ENCODE peak calls at places on chromosome 5, in seven cellular contexts. M, C, Y, K, T, X and U are unnamed samples.

GRCh38 chr5:153425914-153426313 is 64.6 kb upstream of the GRIA1 start:
- DNase-seq in X (no peak), C (no peak), K (peak), M (no peak), Y (no peak), T (no peak), U (no peak)

GRCh38 chr5:79936644-79937216 is 54.3 kb downstream of the MTX3 start:
- DNase-seq in X (no peak), K (no peak), T (no peak), Y (no peak), C (no peak), M (no peak), U (no peak)

GRCh38 chr5:116135344-116135743 is 50.5 kb downstream of the COMMD10 start:
- DNase-seq in X (no peak), C (no peak), Y (no peak), T (no peak), K (no peak), M (no peak), U (no peak)

GRCh38 chr5:133746834-133747233 is 134.5 kb upstream of the FSTL4 start:
- DNase-seq in Y (no peak), T (no peak), M (no peak), K (no peak), C (no peak), X (no peak), U (no peak)

GRCh38 chr5:142540774-142541466 is 145.0 kb downstream of the FGF1 start:
- DNase-seq in K (no peak), X (no peak), Y (no peak), T (no peak), C (peak), M (peak), U (no peak)

GRCh38 chr5:179824745-179825112 is 4.0 kb downstream of the SQSTM1 start:
- DNase-seq in M (no peak), X (no peak), Y (no peak), C (no peak), T (no peak), K (no peak), U (no peak)

GRCh38 chr5:87524217-87524616 is 111.5 kb upstream of the CCNH start:
- DNase-seq in X (no peak), K (no peak), Y (no peak), T (no peak), M (no peak), C (no peak), U (no peak)

GRCh38 chr5:172920447-172920849 is 38.8 kb upstream of the RPL26L1 start:
- DNase-seq in X (peak), K (no peak), Y (no peak), C (no peak), T (no peak), M (peak), U (no peak)

GRCh38 chr5:123105882-123106281 is 16.8 kb downstream of the PRDM6 start:
- DNase-seq in C (no peak), M (no peak), T (no peak), Y (no peak), X (no peak), K (no peak), U (no peak)

GRCh38 chr5:4862500-4862899 is 277.6 kb upstream of the ADAMTS16 start:
- DNase-seq in X (peak), C (peak), K (no peak), M (peak), Y (no peak), T (no peak), U (no peak)

GRCh38 chr5:88881566-88881965 is 1.4 kb downstream of the MEF2C start:
- DNase-seq in K (no peak), T (no peak), Y (no peak), C (no peak), M (peak), X (no peak), U (no peak)

GRCh38 chr5:170265527-170265926 is 32.0 kb downstream of the LCP2 start:
- DNase-seq in C (no peak), T (no peak), Y (no peak), M (peak), K (no peak), X (no peak), U (no peak)

GRCh38 chr5:141412853-141413539 is at the start of gene PCDHGA10:
- DNase-seq in K (no peak), C (no peak), T (peak), Y (no peak), X (no peak), M (peak), U (peak)

GRCh38 chr5:55519001-55519400 is 15.8 kb downstream of the PLPP1 start:
- DNase-seq in T (no peak), C (no peak), M (no peak), Y (no peak), X (no peak), K (no peak), U (no peak)

GRCh38 chr5:52878671-52879070 is 91.0 kb downstream of the ITGA1 start:
- DNase-seq in C (no peak), T (no peak), K (no peak), Y (no peak), X (no peak), M (peak), U (no peak)

GRCh38 chr5:157142317-157143126 is at the start of gene MED7:
- DNase-seq in T (peak), C (peak), M (peak), X (peak), Y (peak), K (peak), U (peak)

GRCh38 chr5:149936700-149937091 is 7.9 kb downstream of the PDE6A start:
- DNase-seq in K (no peak), Y (no peak), T (no peak), X (no peak), C (no peak), M (peak), U (no peak)

GRCh38 chr5:145350501-145350900 is 484.6 kb downstream of the PRELID2 start:
- DNase-seq in C (no peak), M (peak), K (no peak), X (peak), T (no peak), Y (no peak), U (no peak)

GRCh38 chr5:90563161-90563560 is 4.6 kb downstream of the ADGRV1 start:
- DNase-seq in M (no peak), K (no peak), Y (no peak), T (no peak), C (no peak), X (no peak), U (no peak)

DNA sequence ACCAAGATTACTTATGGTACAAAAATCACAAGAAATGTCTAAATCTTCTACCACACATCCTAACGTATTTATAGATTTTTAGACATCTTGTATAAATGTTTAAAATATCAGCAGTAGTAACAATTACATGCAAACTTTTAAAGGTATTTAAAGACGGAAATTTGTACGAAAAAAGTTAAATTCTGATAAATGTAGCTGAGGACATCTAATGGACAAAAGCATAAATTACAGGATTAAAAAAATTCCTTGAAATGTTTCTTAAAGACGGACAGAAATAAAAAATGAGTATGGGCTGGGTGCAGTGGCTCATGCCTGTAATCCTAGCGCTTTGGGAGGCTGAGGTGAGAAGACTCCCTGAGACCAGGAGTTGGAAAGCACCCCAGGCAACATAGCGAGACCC is 15.8 kb downstream of the ERCC8 start:
- DNase-seq in K (no peak), X (no peak), T (no peak), C (no peak), M (peak), Y (no peak), U (no peak)
- TF ChIP-seq CTCF in K (no peak), X (peak), T (no peak), C (no peak), M (peak), Y (no peak), U (no peak)

GRCh38 chr5:139543423-139543991 is 17.6 kb upstream of the UBE2D2 start:
- DNase-seq in C (no peak), K (peak), X (no peak), Y (peak), T (peak), M (peak), U (peak)
- TF ChIP-seq CTCF in C (peak), K (no peak), X (peak), Y (no peak), T (peak), M (peak), U (no peak)

GRCh38 chr5:139243425-139243965 is 45.3 kb upstream of the SIL1 start:
- DNase-seq in Y (no peak), M (no peak), X (no peak), K (no peak), T (no peak), C (no peak), U (no peak)

GRCh38 chr5:139241139-139241538 is 43.0 kb upstream of the SIL1 start:
- DNase-seq in T (no peak), X (no peak), K (no peak), Y (no peak), M (no peak), C (no peak), U (no peak)

GRCh38 chr5:139246394-139246793 is 47.1 kb upstream of the MATR3 start:
- DNase-seq in K (no peak), Y (no peak), T (peak), M (peak), C (no peak), X (no peak), U (no peak)

GRCh38 chr5:139248826-139249453 is 44.6 kb upstream of the MATR3 start:
- DNase-seq in Y (no peak), T (no peak), K (no peak), X (no peak), M (no peak), C (no peak), U (no peak)

DNA sequence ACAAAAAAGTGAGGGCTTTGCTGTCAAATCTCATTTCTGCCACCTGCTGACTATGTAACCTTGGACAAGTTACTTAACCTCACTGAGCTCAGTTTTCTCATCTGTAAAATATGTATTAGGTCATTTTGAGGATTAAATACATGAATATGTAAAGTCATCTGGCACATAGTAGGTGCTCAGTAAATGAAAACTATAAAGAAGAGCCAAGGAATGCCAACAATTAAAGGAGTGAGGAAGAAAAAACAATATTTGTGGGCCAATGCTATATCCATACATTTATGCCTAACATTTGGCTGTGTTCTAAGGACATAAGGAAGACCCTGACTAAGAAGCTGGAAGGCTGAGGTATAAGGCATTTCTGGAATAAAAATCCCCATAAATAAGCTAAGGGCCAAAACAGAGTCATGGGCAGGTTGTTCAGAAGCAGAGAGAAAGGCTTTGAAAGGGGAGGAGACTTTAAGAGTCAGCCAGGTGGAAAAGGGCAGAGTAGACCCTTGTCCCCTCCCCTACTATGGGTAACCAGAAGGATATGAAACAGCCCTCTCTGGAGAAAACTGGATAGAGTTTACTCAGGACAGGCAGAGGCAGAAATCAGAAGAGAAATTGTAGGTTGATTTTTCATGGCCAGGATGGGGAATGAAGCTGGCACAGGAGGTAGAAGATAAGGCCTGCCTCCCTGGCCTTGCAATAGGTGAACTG is 47.6 kb upstream of the SIL1 start:
- DNase-seq in C (no peak), X (no peak), M (no peak), K (no peak), T (no peak), Y (no peak), U (no peak)
- TF ChIP-seq CTCF in C (no peak), X (no peak), M (no peak), K (no peak), T (no peak), Y (no peak), U (no peak)

DNA sequence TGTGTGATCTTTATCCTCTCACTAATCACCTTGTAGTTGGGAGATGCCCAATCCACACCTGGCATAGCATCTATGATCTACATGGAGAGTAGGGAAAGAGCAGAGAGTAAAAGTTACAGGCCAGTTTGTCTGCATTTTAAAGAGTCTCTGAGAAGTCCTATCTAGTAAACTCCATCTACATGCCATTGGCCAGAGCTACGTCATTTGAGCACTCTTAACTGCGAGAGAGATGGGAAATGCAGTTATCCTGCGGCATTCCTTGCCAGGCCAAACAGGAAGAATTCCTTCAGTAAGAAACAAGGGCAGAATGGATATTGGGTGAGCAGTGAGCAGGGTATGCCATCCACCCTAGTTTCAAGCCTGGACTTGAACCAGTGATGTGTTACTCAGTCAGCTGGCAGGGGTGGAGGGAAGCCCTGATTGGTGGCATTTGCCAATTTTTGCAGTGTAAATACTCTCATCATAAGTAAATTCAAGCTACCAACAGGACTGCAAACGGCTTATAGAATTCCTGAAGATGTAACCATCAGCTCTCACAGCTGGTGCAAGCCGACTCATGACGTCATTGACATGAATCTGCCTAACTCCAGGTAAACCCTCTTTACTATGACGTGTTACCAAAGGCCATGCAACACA is 156.8 kb upstream of the MSX2 start:
- DNase-seq in K (no peak), T (no peak), C (no peak), M (no peak), Y (no peak), X (no peak), U (no peak)
- TF ChIP-seq CTCF in K (no peak), T (no peak), C (no peak), M (no peak), Y (no peak), X (no peak), U (no peak)

GRCh38 chr5:28903643-28904042 is 1865.3 kb upstream of the CDH9 start:
- DNase-seq in X (no peak), T (no peak), M (no peak), K (no peak), Y (no peak), C (no peak), U (no peak)
- TF ChIP-seq CTCF in X (no peak), T (no peak), M (no peak), K (no peak), Y (no peak), C (no peak), U (no peak)

DNA sequence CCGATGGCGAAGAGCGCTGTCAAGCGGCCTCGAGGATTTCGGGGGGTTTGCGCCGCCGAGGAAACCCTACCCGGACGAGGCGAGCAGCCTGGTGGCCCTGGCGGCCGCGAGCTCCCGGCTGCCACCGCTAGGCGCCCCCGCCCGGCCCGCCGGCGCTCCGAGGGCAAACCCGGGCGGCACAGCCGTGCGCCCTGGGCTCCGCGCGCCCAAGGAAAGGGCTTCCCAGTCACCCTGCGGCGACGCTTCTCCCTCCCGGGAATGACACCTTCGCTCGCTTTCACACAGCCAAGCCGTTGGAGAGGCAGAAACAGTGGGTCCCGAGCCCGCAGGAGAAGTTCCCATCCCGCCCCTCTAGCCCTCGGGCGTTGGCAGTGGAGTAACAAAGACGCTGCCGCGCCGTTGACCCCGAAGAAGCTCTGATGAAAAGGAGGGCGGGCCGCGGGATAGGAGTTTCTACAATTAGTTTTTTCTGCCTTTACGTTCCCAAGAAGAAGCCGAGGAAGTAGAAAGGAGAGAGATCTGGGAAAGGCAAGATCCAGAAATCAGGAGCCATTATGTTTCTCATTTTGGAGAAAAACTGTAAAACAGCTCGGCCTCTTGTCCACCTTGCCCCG is 126.1 kb downstream of the TMEM174 start:
- DNase-seq in C (no peak), M (no peak), Y (no peak), K (no peak), X (no peak), T (peak), U (peak)
- TF ChIP-seq CTCF in C (no peak), M (no peak), Y (no peak), K (no peak), X (peak), T (no peak), U (peak)

DNA sequence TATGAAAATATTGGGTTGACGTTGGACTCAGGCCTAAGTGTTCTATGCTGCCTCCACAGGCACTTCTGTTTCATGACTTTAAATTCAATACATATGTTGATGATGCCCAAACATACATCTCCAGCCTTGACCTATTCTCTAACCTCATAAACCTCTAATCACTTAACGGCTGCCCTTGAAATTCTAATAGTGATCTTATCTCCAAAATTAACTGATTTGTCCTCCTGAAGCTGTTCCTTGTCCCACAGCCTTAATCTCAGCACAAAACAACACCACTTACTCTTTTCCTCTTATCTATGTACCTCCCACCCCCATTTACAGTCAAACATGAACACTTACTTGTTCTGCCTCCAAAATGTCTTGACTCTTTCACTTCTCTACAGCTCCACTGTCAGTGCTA is 43.3 kb downstream of the FGF10 start:
- DNase-seq in Y (no peak), K (no peak), X (no peak), M (no peak), C (no peak), T (no peak), U (no peak)
- TF ChIP-seq CTCF in Y (no peak), K (no peak), X (no peak), M (no peak), C (no peak), T (no peak), U (no peak)

GRCh38 chr5:73496984-73497457 is 1.2 kb upstream of the BTF3 start:
- DNase-seq in Y (no peak), C (no peak), T (no peak), M (peak), K (no peak), X (peak), U (no peak)
- TF ChIP-seq CTCF in Y (no peak), C (peak), T (no peak), M (peak), K (no peak), X (peak), U (peak)

GRCh38 chr5:10321882-10322281 is 14.2 kb upstream of the CMBL start:
- DNase-seq in X (no peak), M (no peak), Y (no peak), K (no peak), C (no peak), T (no peak), U (no peak)

GRCh38 chr5:10320793-10321192 is 13.1 kb upstream of the CMBL start:
- DNase-seq in Y (no peak), T (no peak), X (no peak), C (no peak), K (no peak), M (no peak), U (no peak)

GRCh38 chr5:10317825-10318682 is 10.4 kb upstream of the CMBL start:
- DNase-seq in M (no peak), Y (no peak), C (no peak), K (no peak), T (no peak), X (no peak), U (no peak)

GRCh38 chr5:10315824-10316509 is 8.3 kb upstream of the CMBL start:
- DNase-seq in X (no peak), T (no peak), C (no peak), K (no peak), Y (no peak), M (no peak), U (no peak)

GRCh38 chr5:10319202-10319851 is 11.6 kb upstream of the CMBL start:
- DNase-seq in C (no peak), Y (no peak), X (no peak), M (peak), T (no peak), K (no peak), U (no peak)
- TF ChIP-seq CTCF in C (no peak), Y (no peak), X (no peak), M (no peak), T (no peak), K (no peak), U (no peak)

DNA sequence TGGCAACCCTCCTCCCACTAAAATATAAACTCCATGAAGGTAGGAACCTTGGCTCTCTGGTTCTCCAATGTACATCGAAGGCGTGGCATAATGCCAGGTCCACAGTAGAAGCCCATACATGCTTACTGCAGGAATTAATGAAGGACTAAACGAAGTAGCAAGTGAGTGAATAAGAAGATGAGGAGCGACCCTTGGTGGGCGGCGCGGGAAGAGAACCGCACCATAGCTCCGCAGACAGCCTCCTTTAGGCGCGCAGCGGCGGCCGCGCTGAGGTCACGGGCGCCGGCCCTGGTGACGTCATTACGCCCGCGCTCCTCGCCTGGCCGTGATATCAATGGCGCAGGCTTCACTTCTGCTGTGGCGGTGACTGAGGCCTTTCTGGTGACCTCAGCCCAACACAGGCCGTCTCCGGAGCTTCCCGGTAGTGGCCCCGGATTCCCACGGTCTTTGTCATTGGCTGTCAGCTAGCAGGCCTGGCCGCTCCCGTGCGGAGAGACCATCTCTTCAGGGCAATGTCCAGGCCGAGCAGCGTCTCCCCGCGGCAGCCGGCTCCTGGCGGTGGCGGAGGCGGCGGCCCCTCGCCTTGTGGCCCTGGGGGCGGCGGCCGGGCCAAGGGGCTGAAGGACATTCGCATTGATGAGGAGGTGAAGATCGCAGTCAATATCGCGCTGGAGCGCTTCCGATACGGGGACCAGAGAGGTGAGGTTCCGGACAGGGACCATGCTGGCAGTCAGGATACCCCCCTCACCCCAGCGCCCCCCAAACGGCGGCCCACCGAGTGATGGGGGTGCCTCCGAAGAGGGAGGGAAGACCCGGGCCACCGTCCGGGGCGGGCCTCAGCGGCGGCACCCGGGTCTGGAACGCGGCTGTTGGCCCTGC is at the start of gene YTHDC2:
- DNase-seq in X (peak), T (peak), K (peak), Y (peak), C (peak), M (peak), U (peak)
- TF ChIP-seq CTCF in X (peak), T (peak), K (no peak), Y (no peak), C (peak), M (peak), U (peak)